ENCODE peak calls at places on chromosomes 1 and 21, in ten cellular contexts. M, Y, V, L, B, O, D, K, X and P are unnamed samples.

GRCh38 chr1:91545506-91546300 is 45.1 kb downstream of the CDC7 start:
- DNase-seq in M (no peak), Y (no peak), V (peak), L (no peak), B (no peak), O (no peak), D (no peak), K (no peak), X (no peak), P (no peak)

GRCh38 chr1:36320291-36320758 is 3.1 kb downstream of the EVA1B start:
- DNase-seq in M (no peak), Y (no peak), V (no peak), L (no peak), B (peak), O (peak), D (no peak), K (no peak), X (no peak), P (peak)

GRCh38 chr1:183318433-183318832 is 99.7 kb downstream of the NMNAT2 start:
- DNase-seq in M (no peak), Y (peak), V (peak), L (no peak), B (no peak), O (no peak), D (peak), K (peak), X (peak), P (peak)

GRCh38 chr1:24551910-24552571 is 3.8 kb upstream of the NCMAP start:
- DNase-seq in M (peak), Y (no peak), V (no peak), L (no peak), B (no peak), O (no peak), D (no peak), K (no peak), X (peak), P (no peak)

GRCh38 chr1:60088620-60089155 is 15.1 kb upstream of the C1orf87 start:
- DNase-seq in M (no peak), Y (no peak), V (peak), L (no peak), B (no peak), O (no peak), D (no peak), K (no peak), X (no peak), P (no peak)

GRCh38 chr1:85275701-85276289 is 637 bp downstream of the BCL10 start:
- DNase-seq in M (no peak), Y (no peak), V (no peak), L (peak), B (no peak), O (peak), D (no peak), K (no peak), X (no peak), P (no peak)

GRCh38 chr1:202376247-202376646 is 27.7 kb downstream of the PPP1R12B start:
- DNase-seq in M (no peak), Y (no peak), V (no peak), L (no peak), B (no peak), O (no peak), D (no peak), K (no peak), X (no peak), P (peak)

GRCh38 chr1:102085896-102086295 is 89.2 kb upstream of the OLFM3 start:
- DNase-seq in M (no peak), Y (no peak), V (no peak), L (no peak), B (no peak), O (no peak), D (no peak), K (no peak), X (no peak), P (no peak)

GRCh38 chr1:27306892-27307850 is 14.8 kb upstream of the TMEM222 start:
- DNase-seq in M (no peak), Y (peak), V (no peak), L (peak), B (peak), O (peak), D (no peak), K (no peak), X (peak), P (peak)

GRCh38 chr1:41673806-41674205 is 189.3 kb upstream of the EDN2 start:
- DNase-seq in M (no peak), Y (no peak), V (no peak), L (no peak), B (no peak), O (no peak), D (no peak), K (no peak), X (no peak), P (no peak)

GRCh38 chr1:17212009-17212408 is 7.1 kb downstream of the PADI1 start:
- DNase-seq in M (no peak), Y (no peak), V (no peak), L (no peak), B (no peak), O (no peak), D (no peak), K (no peak), X (no peak), P (no peak)

GRCh38 chr1:7475691-7476090 is 295.4 kb upstream of the VAMP3 start:
- DNase-seq in M (no peak), Y (no peak), V (no peak), L (no peak), B (no peak), O (no peak), D (no peak), K (no peak), X (no peak), P (no peak)

GRCh38 chr1:98046031-98046641 is 125.3 kb upstream of the DPYD start:
- DNase-seq in M (peak), Y (peak), V (peak), L (no peak), B (no peak), O (peak), D (no peak), K (no peak), X (no peak), P (no peak)

GRCh38 chr1:98045211-98046030 is 124.6 kb upstream of the DPYD start:
- DNase-seq in M (peak), Y (no peak), V (peak), L (no peak), B (no peak), O (peak), D (peak), K (no peak), X (no peak), P (no peak)

GRCh38 chr1:98044071-98044697 is 123.3 kb upstream of the DPYD start:
- DNase-seq in M (peak), Y (no peak), V (peak), L (no peak), B (no peak), O (peak), D (no peak), K (no peak), X (no peak), P (no peak)

GRCh38 chr1:98048234-98048633 is 127.4 kb upstream of the DPYD start:
- DNase-seq in M (peak), Y (peak), V (peak), L (no peak), B (no peak), O (peak), D (peak), K (no peak), X (peak), P (peak)

DNA sequence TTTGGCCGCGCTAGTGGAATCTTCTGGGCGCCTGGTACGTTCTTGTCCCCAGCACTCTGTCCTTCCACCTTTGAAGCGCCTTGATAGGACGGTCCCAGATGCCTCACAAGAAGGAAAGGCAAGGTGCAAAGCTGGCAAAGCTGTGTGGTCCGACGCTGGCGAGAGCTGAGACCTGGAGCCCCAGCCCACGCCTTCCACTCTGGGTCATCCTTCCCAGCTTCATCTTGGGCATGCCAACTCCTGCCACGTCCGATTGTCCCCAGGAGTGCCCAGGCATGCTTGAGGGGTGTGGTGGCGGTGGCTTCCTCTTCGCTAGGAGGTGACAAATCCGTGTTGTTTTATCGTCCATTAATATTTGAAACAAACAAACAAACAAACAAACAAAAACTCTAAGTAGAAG is 123.9 kb upstream of the DPYD start:
- DNase-seq in M (peak), Y (no peak), V (peak), L (no peak), B (no peak), O (peak), D (no peak), K (no peak), X (no peak), P (no peak)
- TF ChIP-seq MAX in M (no peak), Y (no peak), V (no peak), L (no peak), B (no peak), O (no peak), D (no peak), K (no peak), X (no peak), P (no peak)

GRCh38 chr1:101002551-101002950 is 23.0 kb downstream of the DPH5 start:
- DNase-seq in M (no peak), Y (no peak), V (peak), L (no peak), B (no peak), O (no peak), D (no peak), K (no peak), X (no peak), P (peak)
- TF ChIP-seq MAX in M (no peak), Y (no peak), V (no peak), L (peak), B (no peak), O (no peak), D (no peak), K (no peak), X (no peak), P (peak)

GRCh38 chr21:33244082-33244780 is 14.5 kb downstream of the IFNAR2 start:
- DNase-seq in M (no peak), Y (no peak), V (no peak), L (no peak), B (no peak), O (no peak), D (no peak), K (no peak), X (no peak), P (peak)
- TF ChIP-seq MAX in M (no peak), Y (no peak), V (no peak), L (no peak), B (no peak), O (no peak), D (no peak), K (no peak), X (no peak), P (no peak)

GRCh38 chr1:154430903-154431302 is 25.8 kb downstream of the IL6R start:
- DNase-seq in M (no peak), Y (peak), V (no peak), L (no peak), B (peak), O (no peak), D (no peak), K (no peak), X (no peak), P (no peak)

GRCh38 chr1:154429118-154429517 is 24.0 kb downstream of the IL6R start:
- DNase-seq in M (no peak), Y (no peak), V (no peak), L (no peak), B (no peak), O (no peak), D (no peak), K (no peak), X (no peak), P (no peak)

GRCh38 chr1:154429841-154430611 is 24.9 kb downstream of the IL6R start:
- DNase-seq in M (no peak), Y (no peak), V (no peak), L (no peak), B (no peak), O (no peak), D (no peak), K (no peak), X (no peak), P (no peak)

GRCh38 chr1:154433161-154433681 is 28.1 kb downstream of the IL6R start:
- DNase-seq in M (no peak), Y (no peak), V (no peak), L (peak), B (no peak), O (no peak), D (no peak), K (no peak), X (no peak), P (no peak)

DNA sequence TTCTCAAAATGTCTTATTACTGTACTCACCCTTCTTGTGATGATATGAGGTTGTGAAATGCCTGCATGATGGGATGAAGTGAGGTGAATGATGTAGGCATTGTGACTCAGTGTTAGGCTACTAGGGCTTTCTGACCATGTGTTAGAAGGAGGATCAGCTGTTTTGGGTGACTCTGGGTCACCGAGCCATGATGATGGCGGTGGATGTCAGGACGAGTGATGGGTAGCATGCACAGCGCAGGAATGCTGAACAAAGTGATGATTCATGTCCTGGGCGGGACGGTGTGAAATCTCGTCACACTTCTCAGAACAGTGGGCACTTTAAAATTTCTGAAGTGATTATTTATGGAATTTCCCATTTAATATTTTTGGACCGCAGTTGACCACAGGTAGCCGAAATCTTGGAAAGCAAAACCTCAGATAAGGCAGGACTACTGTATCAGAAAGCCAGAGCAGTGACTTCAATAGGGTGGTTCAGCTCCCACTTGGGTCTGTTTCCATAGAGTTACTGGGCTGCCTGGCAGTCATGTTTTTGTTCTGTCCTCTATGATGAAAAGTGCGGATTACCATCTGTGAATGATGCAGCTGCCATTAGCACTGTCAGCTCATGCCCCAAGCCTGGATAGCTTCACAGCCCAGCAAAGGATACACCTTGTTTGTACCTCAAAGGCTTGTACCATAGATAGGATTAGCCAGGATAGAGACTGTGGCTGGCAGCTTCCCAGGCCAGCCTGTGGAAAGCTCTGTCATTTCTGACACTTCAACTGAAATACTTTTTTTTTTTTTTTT is 26.6 kb downstream of the IL6R start:
- DNase-seq in M (no peak), Y (no peak), V (peak), L (no peak), B (peak), O (no peak), D (no peak), K (no peak), X (no peak), P (peak)
- TF ChIP-seq MAX in M (no peak), Y (no peak), V (no peak), L (peak), B (peak), O (no peak), D (no peak), K (no peak), X (no peak), P (peak)

GRCh38 chr1:87334351-87335174 is 5.9 kb downstream of the LMO4 start:
- DNase-seq in M (peak), Y (peak), V (peak), L (no peak), B (peak), O (peak), D (no peak), K (no peak), X (no peak), P (peak)
- TF ChIP-seq MAX in M (no peak), Y (no peak), V (no peak), L (no peak), B (no peak), O (no peak), D (no peak), K (no peak), X (no peak), P (no peak)

DNA sequence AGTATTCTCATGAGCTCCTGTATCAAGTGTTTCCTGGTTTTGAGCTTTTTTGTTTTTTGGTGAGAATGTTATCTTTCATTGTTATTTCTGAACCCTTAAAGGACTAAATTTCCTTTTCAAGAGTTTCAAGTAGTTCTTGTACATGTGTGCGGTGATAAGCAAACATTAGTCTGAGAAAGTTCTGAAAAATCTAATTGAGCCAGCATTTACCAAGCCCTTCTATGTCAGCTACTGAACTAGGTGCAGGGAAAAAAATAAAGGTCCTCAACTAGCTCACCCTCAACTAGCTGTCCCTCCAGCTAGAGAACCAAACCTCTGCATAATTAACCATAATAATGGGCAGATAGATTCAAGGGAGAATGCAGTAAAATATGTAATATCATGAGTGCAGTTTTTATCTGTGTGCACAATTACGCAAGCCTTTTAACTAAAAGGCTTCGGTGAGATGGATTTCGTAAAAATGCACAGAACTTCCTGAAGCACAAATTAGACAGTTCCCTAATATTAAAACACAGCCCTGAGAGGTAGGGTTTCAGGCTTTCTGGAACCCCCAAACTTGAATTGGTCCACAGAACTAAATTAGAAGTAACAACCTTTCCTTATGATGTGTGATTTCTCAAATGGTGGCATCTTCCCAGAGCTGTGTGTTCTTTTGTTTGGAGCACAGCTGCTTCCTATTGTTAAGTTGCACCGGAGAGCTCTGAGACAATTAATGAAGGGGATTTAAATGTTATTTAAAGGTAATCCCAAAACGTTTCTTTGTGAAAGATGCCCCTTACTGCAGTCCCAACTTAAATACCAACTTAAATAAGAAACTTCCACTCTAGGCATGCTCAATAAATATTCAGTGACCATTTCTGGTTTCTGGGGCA is 165.8 kb downstream of the NFIA start:
- DNase-seq in M (no peak), Y (no peak), V (peak), L (no peak), B (no peak), O (no peak), D (no peak), K (no peak), X (no peak), P (peak)
- TF ChIP-seq MAX in M (no peak), Y (no peak), V (no peak), L (no peak), B (no peak), O (no peak), D (no peak), K (no peak), X (no peak), P (no peak)

GRCh38 chr21:41681336-41681801 is 85.5 kb downstream of the RIPK4 start:
- DNase-seq in M (no peak), Y (no peak), V (no peak), L (no peak), B (no peak), O (no peak), D (no peak), K (no peak), X (no peak), P (no peak)
- TF ChIP-seq MAX in M (no peak), Y (no peak), V (no peak), L (no peak), B (no peak), O (no peak), D (no peak), K (no peak), X (no peak), P (no peak)